ENCODE peak calls at places on chromosome X, in four cellular contexts. K is thoracic aorta, B is choroid plexus epithelial cell, F is ACHN. M is an unnamed sample.

GRCh38 chrX:10156199-10157031 is at the start of gene CLCN4:
- DNase-seq in B (peak), K (no peak), F (peak), M (peak)

GRCh38 chrX:103607385-103608304 is at the start of gene TCEAL3:
- DNase-seq in K (no peak), F (peak), B (peak), M (no peak)

GRCh38 chrX:78923198-78924015 is 21.8 kb upstream of the P2RY10 start:
- DNase-seq in F (no peak), B (no peak), K (no peak), M (no peak)

GRCh38 chrX:15524417-15524816 is 23.8 kb downstream of the BMX start:
- DNase-seq in F (peak), B (peak), K (no peak), M (no peak)

GRCh38 chrX:147550217-147550616 is 361.5 kb upstream of the FMR1 start:
- DNase-seq in B (no peak), F (peak), K (no peak), M (no peak)

GRCh38 chrX:85303544-85303943 is 59.8 kb downstream of the ZNF711 start:
- DNase-seq in F (no peak), K (no peak), B (no peak), M (no peak)

GRCh38 chrX:10450229-10450958 is 170.0 kb downstream of the MID1 start:
- DNase-seq in K (no peak), B (peak), F (peak), M (no peak)

GRCh38 chrX:56802921-56803848 is 74.1 kb downstream of the NBDY start:
- DNase-seq in B (peak), K (no peak), F (peak), M (no peak)

GRCh38 chrX:8967471-8967870 is 66.5 kb downstream of the FAM9B start:
- DNase-seq in F (no peak), K (no peak), B (no peak), M (no peak)

GRCh38 chrX:46666831-46667230 is 92.1 kb downstream of the SLC9A7 start:
- DNase-seq in B (peak), K (no peak), F (no peak), M (no peak)

M was measured in 8988T.